ENCODE peak calls at places on chromosomes 7 and 10, in eight cellular contexts. One of them, this sample, is unnamed.

GRCh38 chr10:118723467-118723866 is 31.3 kb downstream of the CACUL1 start:
- DNase-seq in stromal cell of bone marrow: peak
- DNase-seq in NCI-H1092: no peak
- DNase-seq in left lobe of liver: no peak
- DNase-seq in anterior cingulate cortex: no peak
- DNase-seq in NT2/D1: no peak
- DNase-seq in iris pigment epithelial cell: peak
- DNase-seq in EH: peak
- DNase-seq in this sample: no peak

GRCh38 chr10:5538446-5538845 is 13.7 kb downstream of the CALML3 start:
- DNase-seq in stromal cell of bone marrow: no peak
- DNase-seq in NCI-H1092: no peak
- DNase-seq in left lobe of liver: no peak
- DNase-seq in anterior cingulate cortex: no peak
- DNase-seq in NT2/D1: no peak
- DNase-seq in iris pigment epithelial cell: peak
- DNase-seq in EH: peak
- DNase-seq in this sample: no peak

GRCh38 chr10:49096890-49097445 is 18.4 kb downstream of the VSTM4 start:
- DNase-seq in stromal cell of bone marrow: no peak
- DNase-seq in NCI-H1092: no peak
- DNase-seq in left lobe of liver: no peak
- DNase-seq in anterior cingulate cortex: no peak
- DNase-seq in NT2/D1: no peak
- DNase-seq in iris pigment epithelial cell: no peak
- DNase-seq in EH: no peak
- DNase-seq in this sample: no peak

GRCh38 chr7:87091487-87092066 is 32.1 kb upstream of the ELAPOR2 start:
- DNase-seq in stromal cell of bone marrow: no peak
- DNase-seq in NCI-H1092: no peak
- DNase-seq in left lobe of liver: no peak
- DNase-seq in anterior cingulate cortex: no peak
- DNase-seq in NT2/D1: no peak
- DNase-seq in iris pigment epithelial cell: no peak
- DNase-seq in EH: no peak
- DNase-seq in this sample: no peak

GRCh38 chr10:101291254-101292193 is 62.3 kb upstream of the LBX1 start:
- DNase-seq in stromal cell of bone marrow: no peak
- DNase-seq in NCI-H1092: peak
- DNase-seq in left lobe of liver: no peak
- DNase-seq in anterior cingulate cortex: no peak
- DNase-seq in NT2/D1: no peak
- DNase-seq in iris pigment epithelial cell: no peak
- DNase-seq in EH: peak
- DNase-seq in this sample: peak

GRCh38 chr10:81472927-81473470 is 402.0 kb upstream of the NRG3 start:
- DNase-seq in stromal cell of bone marrow: no peak
- DNase-seq in NCI-H1092: no peak
- DNase-seq in left lobe of liver: no peak
- DNase-seq in anterior cingulate cortex: no peak
- DNase-seq in NT2/D1: no peak
- DNase-seq in iris pigment epithelial cell: no peak
- DNase-seq in EH: no peak
- DNase-seq in this sample: no peak

GRCh38 chr7:82443044-82443800 is at the start of gene CACNA2D1:
- DNase-seq in stromal cell of bone marrow: peak
- DNase-seq in NCI-H1092: peak
- DNase-seq in left lobe of liver: no peak
- DNase-seq in anterior cingulate cortex: no peak
- DNase-seq in NT2/D1: no peak
- DNase-seq in iris pigment epithelial cell: no peak
- DNase-seq in EH: peak
- DNase-seq in this sample: peak

GRCh38 chr7:65946895-65947294 is 35.1 kb downstream of the GUSB start:
- DNase-seq in stromal cell of bone marrow: peak
- DNase-seq in NCI-H1092: no peak
- DNase-seq in left lobe of liver: no peak
- DNase-seq in anterior cingulate cortex: no peak
- DNase-seq in NT2/D1: no peak
- DNase-seq in iris pigment epithelial cell: peak
- DNase-seq in EH: peak
- DNase-seq in this sample: no peak

GRCh38 chr10:126904493-126904806 is 778 bp upstream of the DOCK1 start:
- DNase-seq in stromal cell of bone marrow: no peak
- DNase-seq in NCI-H1092: no peak
- DNase-seq in left lobe of liver: no peak
- DNase-seq in anterior cingulate cortex: no peak
- DNase-seq in NT2/D1: no peak
- DNase-seq in iris pigment epithelial cell: no peak
- DNase-seq in EH: no peak
- DNase-seq in this sample: no peak

GRCh38 chr7:82423446-82423845 is 20.1 kb downstream of the CACNA2D1 start:
- DNase-seq in stromal cell of bone marrow: no peak
- DNase-seq in NCI-H1092: no peak
- DNase-seq in left lobe of liver: no peak
- DNase-seq in anterior cingulate cortex: no peak
- DNase-seq in NT2/D1: no peak
- DNase-seq in iris pigment epithelial cell: no peak
- DNase-seq in EH: no peak
- DNase-seq in this sample: no peak

GRCh38 chr7:129951076-129952011 is 1.4 kb downstream of the UBE2H start:
- DNase-seq in stromal cell of bone marrow: no peak
- DNase-seq in NCI-H1092: no peak
- DNase-seq in left lobe of liver: peak
- DNase-seq in anterior cingulate cortex: no peak
- DNase-seq in NT2/D1: no peak
- DNase-seq in iris pigment epithelial cell: peak
- DNase-seq in EH: peak
- DNase-seq in this sample: peak

GRCh38 chr7:39504963-39505362 is 61.2 kb upstream of the YAE1 start:
- DNase-seq in stromal cell of bone marrow: no peak
- DNase-seq in NCI-H1092: no peak
- DNase-seq in left lobe of liver: no peak
- DNase-seq in anterior cingulate cortex: no peak
- DNase-seq in NT2/D1: no peak
- DNase-seq in iris pigment epithelial cell: peak
- DNase-seq in EH: peak
- DNase-seq in this sample: no peak

GRCh38 chr10:34504534-34504933 is 310.6 kb downstream of the PARD3 start:
- DNase-seq in stromal cell of bone marrow: peak
- DNase-seq in NCI-H1092: peak
- DNase-seq in left lobe of liver: no peak
- DNase-seq in anterior cingulate cortex: no peak
- DNase-seq in NT2/D1: no peak
- DNase-seq in iris pigment epithelial cell: peak
- DNase-seq in EH: peak
- DNase-seq in this sample: no peak

GRCh38 chr7:66604198-66604597 is 24.5 kb upstream of the KCTD7 start:
- DNase-seq in stromal cell of bone marrow: no peak
- DNase-seq in NCI-H1092: no peak
- DNase-seq in left lobe of liver: no peak
- DNase-seq in anterior cingulate cortex: no peak
- DNase-seq in NT2/D1: no peak
- DNase-seq in iris pigment epithelial cell: peak
- DNase-seq in EH: no peak
- DNase-seq in this sample: no peak

GRCh38 chr10:43250625-43250924 is 16.3 kb downstream of the RASGEF1A start:
- DNase-seq in stromal cell of bone marrow: no peak
- DNase-seq in NCI-H1092: no peak
- DNase-seq in left lobe of liver: peak
- DNase-seq in anterior cingulate cortex: no peak
- DNase-seq in NT2/D1: no peak
- DNase-seq in iris pigment epithelial cell: no peak
- DNase-seq in EH: no peak
- DNase-seq in this sample: no peak

GRCh38 chr7:46390042-46390441 is 469.0 kb upstream of the IGFBP3 start:
- DNase-seq in stromal cell of bone marrow: no peak
- DNase-seq in NCI-H1092: no peak
- DNase-seq in left lobe of liver: no peak
- DNase-seq in anterior cingulate cortex: no peak
- DNase-seq in NT2/D1: no peak
- DNase-seq in iris pigment epithelial cell: no peak
- DNase-seq in EH: no peak
- DNase-seq in this sample: no peak

GRCh38 chr7:150405584-150406310 is 26.6 kb downstream of the ZNF775 start:
- DNase-seq in stromal cell of bone marrow: peak
- DNase-seq in NCI-H1092: no peak
- DNase-seq in left lobe of liver: no peak
- DNase-seq in anterior cingulate cortex: no peak
- DNase-seq in NT2/D1: no peak
- DNase-seq in iris pigment epithelial cell: peak
- DNase-seq in EH: peak
- DNase-seq in this sample: peak

GRCh38 chr7:106757846-106758245 is 96.9 kb upstream of the CCDC71L start:
- DNase-seq in stromal cell of bone marrow: no peak
- DNase-seq in NCI-H1092: peak
- DNase-seq in left lobe of liver: peak
- DNase-seq in anterior cingulate cortex: no peak
- DNase-seq in NT2/D1: no peak
- DNase-seq in iris pigment epithelial cell: peak
- DNase-seq in EH: peak
- DNase-seq in this sample: no peak

GRCh38 chr10:612696-613095 is 76.8 kb downstream of the DIP2C start:
- DNase-seq in stromal cell of bone marrow: no peak
- DNase-seq in NCI-H1092: no peak
- DNase-seq in left lobe of liver: no peak
- DNase-seq in anterior cingulate cortex: no peak
- DNase-seq in NT2/D1: no peak
- DNase-seq in iris pigment epithelial cell: no peak
- DNase-seq in EH: no peak
- DNase-seq in this sample: peak

GRCh38 chr10:43211030-43211429 is 55.8 kb downstream of the RASGEF1A start:
- DNase-seq in stromal cell of bone marrow: no peak
- DNase-seq in NCI-H1092: no peak
- DNase-seq in left lobe of liver: no peak
- DNase-seq in anterior cingulate cortex: no peak
- DNase-seq in NT2/D1: no peak
- DNase-seq in iris pigment epithelial cell: peak
- DNase-seq in EH: no peak
- DNase-seq in this sample: peak

GRCh38 chr7:36090976-36091375 is 62.1 kb upstream of the EEPD1 start:
- DNase-seq in stromal cell of bone marrow: no peak
- DNase-seq in NCI-H1092: no peak
- DNase-seq in left lobe of liver: no peak
- DNase-seq in anterior cingulate cortex: no peak
- DNase-seq in NT2/D1: no peak
- DNase-seq in iris pigment epithelial cell: no peak
- DNase-seq in EH: peak
- DNase-seq in this sample: no peak

GRCh38 chr7:111239437-111239836 is 148.5 kb downstream of the LRRN3 start:
- DNase-seq in stromal cell of bone marrow: no peak
- DNase-seq in NCI-H1092: no peak
- DNase-seq in left lobe of liver: no peak
- DNase-seq in anterior cingulate cortex: no peak
- DNase-seq in NT2/D1: no peak
- DNase-seq in iris pigment epithelial cell: no peak
- DNase-seq in EH: no peak
- DNase-seq in this sample: no peak

GRCh38 chr7:151696738-151697514 is 177.2 kb upstream of the RHEB start:
- DNase-seq in stromal cell of bone marrow: no peak
- DNase-seq in NCI-H1092: peak
- DNase-seq in left lobe of liver: peak
- DNase-seq in anterior cingulate cortex: no peak
- DNase-seq in NT2/D1: peak
- DNase-seq in iris pigment epithelial cell: no peak
- DNase-seq in EH: no peak
- DNase-seq in this sample: no peak

GRCh38 chr10:118956253-118957140 is 73.0 kb upstream of the NANOS1 start:
- DNase-seq in stromal cell of bone marrow: no peak
- DNase-seq in NCI-H1092: no peak
- DNase-seq in left lobe of liver: peak
- DNase-seq in anterior cingulate cortex: no peak
- DNase-seq in NT2/D1: no peak
- DNase-seq in iris pigment epithelial cell: no peak
- DNase-seq in EH: no peak
- DNase-seq in this sample: no peak

GRCh38 chr7:155893664-155894063 is 81.4 kb upstream of the SHH start:
- DNase-seq in stromal cell of bone marrow: no peak
- DNase-seq in NCI-H1092: no peak
- DNase-seq in left lobe of liver: no peak
- DNase-seq in anterior cingulate cortex: no peak
- DNase-seq in NT2/D1: no peak
- DNase-seq in iris pigment epithelial cell: no peak
- DNase-seq in EH: no peak
- DNase-seq in this sample: no peak

GRCh38 chr7:157158400-157158799 is 19.7 kb downstream of the UBE3C start:
- DNase-seq in stromal cell of bone marrow: no peak
- DNase-seq in NCI-H1092: no peak
- DNase-seq in left lobe of liver: no peak
- DNase-seq in anterior cingulate cortex: no peak
- DNase-seq in NT2/D1: no peak
- DNase-seq in iris pigment epithelial cell: no peak
- DNase-seq in EH: peak
- DNase-seq in this sample: no peak

GRCh38 chr7:135939-136338 is 56.4 kb upstream of the FAM20C start:
- DNase-seq in stromal cell of bone marrow: no peak
- DNase-seq in NCI-H1092: no peak
- DNase-seq in left lobe of liver: no peak
- DNase-seq in anterior cingulate cortex: no peak
- DNase-seq in NT2/D1: no peak
- DNase-seq in iris pigment epithelial cell: no peak
- DNase-seq in EH: no peak
- DNase-seq in this sample: no peak

GRCh38 chr7:112723416-112723815 is 66.8 kb downstream of the TMEM168 start:
- DNase-seq in stromal cell of bone marrow: peak
- DNase-seq in NCI-H1092: no peak
- DNase-seq in left lobe of liver: no peak
- DNase-seq in anterior cingulate cortex: no peak
- DNase-seq in NT2/D1: no peak
- DNase-seq in iris pigment epithelial cell: peak
- DNase-seq in EH: peak
- DNase-seq in this sample: no peak

GRCh38 chr7:12889391-12889790 is 202.0 kb downstream of the ARL4A start:
- DNase-seq in stromal cell of bone marrow: no peak
- DNase-seq in NCI-H1092: no peak
- DNase-seq in left lobe of liver: no peak
- DNase-seq in anterior cingulate cortex: no peak
- DNase-seq in NT2/D1: no peak
- DNase-seq in iris pigment epithelial cell: peak
- DNase-seq in EH: peak
- DNase-seq in this sample: no peak

GRCh38 chr7:28678421-28678965 is 266.2 kb downstream of the CREB5 start:
- DNase-seq in stromal cell of bone marrow: no peak
- DNase-seq in NCI-H1092: no peak
- DNase-seq in left lobe of liver: no peak
- DNase-seq in anterior cingulate cortex: no peak
- DNase-seq in NT2/D1: no peak
- DNase-seq in iris pigment epithelial cell: peak
- DNase-seq in EH: no peak
- DNase-seq in this sample: no peak